ENCODE peak calls at places on chromosome 15, in four cellular contexts. One of them, this sample, is unnamed.
A peak's percentile ranks its signal among the peaks of the same experiment; 100 is the strongest.

GRCh38 chr15:71380345-71380744 is 265.1 kb downstream of the THSD4 start:
- DNase-seq in adrenal gland: no peak
- DNase-seq in CD4-positive, alpha-beta memory T cell: no peak
- DNase-seq in neuronal stem cell: no peak
- DNase-seq in this sample: no peak

GRCh38 chr15:66172339-66172980 is 81.1 kb downstream of the MEGF11 start:
- DNase-seq in adrenal gland: no peak
- DNase-seq in CD4-positive, alpha-beta memory T cell: no peak
- DNase-seq in neuronal stem cell: no peak
- DNase-seq in this sample: no peak

GRCh38 chr15:44427756-44428724 is 611 bp downstream of the CTDSPL2 start:
- DNase-seq in adrenal gland: peak; percentile 68
- DNase-seq in CD4-positive, alpha-beta memory T cell: peak; percentile 8
- DNase-seq in neuronal stem cell: no peak
- DNase-seq in this sample: no peak

GRCh38 chr15:98804057-98804380 is 155.7 kb downstream of the IGF1R start:
- DNase-seq in adrenal gland: no peak
- DNase-seq in CD4-positive, alpha-beta memory T cell: no peak
- DNase-seq in neuronal stem cell: no peak
- DNase-seq in this sample: no peak

GRCh38 chr15:22995786-22996185 is 15.6 kb upstream of the CYFIP1 start:
- DNase-seq in adrenal gland: peak; percentile 0
- DNase-seq in CD4-positive, alpha-beta memory T cell: no peak
- DNase-seq in neuronal stem cell: no peak
- DNase-seq in this sample: no peak

GRCh38 chr15:29364429-29365078 is 94.9 kb upstream of the NSMCE3 start:
- DNase-seq in adrenal gland: no peak
- DNase-seq in CD4-positive, alpha-beta memory T cell: no peak
- DNase-seq in neuronal stem cell: no peak
- DNase-seq in this sample: peak; percentile 27

GRCh38 chr15:63507878-63508818 is 3.8 kb downstream of the USP3 start:
- DNase-seq in adrenal gland: no peak
- DNase-seq in CD4-positive, alpha-beta memory T cell: no peak
- DNase-seq in neuronal stem cell: no peak
- DNase-seq in this sample: no peak

GRCh38 chr15:49875392-49875791 is 243.6 kb downstream of the ATP8B4 start:
- DNase-seq in adrenal gland: no peak
- DNase-seq in CD4-positive, alpha-beta memory T cell: no peak
- DNase-seq in neuronal stem cell: no peak
- DNase-seq in this sample: no peak

GRCh38 chr15:33243869-33244268 is 49.4 kb upstream of the FMN1 start:
- DNase-seq in adrenal gland: no peak
- DNase-seq in CD4-positive, alpha-beta memory T cell: no peak
- DNase-seq in neuronal stem cell: no peak
- DNase-seq in this sample: no peak

GRCh38 chr15:84834227-84834955 is 17.2 kb downstream of the ALPK3 start:
- DNase-seq in adrenal gland: no peak
- DNase-seq in CD4-positive, alpha-beta memory T cell: no peak
- DNase-seq in neuronal stem cell: no peak
- DNase-seq in this sample: no peak
- H3K27ac ChIP-seq in adrenal gland: no peak overlapping the region
- H3K27ac ChIP-seq in CD4-positive, alpha-beta memory T cell: no peak overlapping the region
- H3K27ac ChIP-seq in neuronal stem cell: no peak overlapping the region
- H3K27ac ChIP-seq in this sample: no peak overlapping the region

GRCh38 chr15:48865387-48866079 is 12.4 kb upstream of the EID1 start:
- DNase-seq in adrenal gland: no peak
- DNase-seq in CD4-positive, alpha-beta memory T cell: no peak
- DNase-seq in neuronal stem cell: no peak
- DNase-seq in this sample: no peak
- H3K27ac ChIP-seq in adrenal gland: no peak overlapping the region
- H3K27ac ChIP-seq in CD4-positive, alpha-beta memory T cell: no peak overlapping the region
- H3K27ac ChIP-seq in neuronal stem cell: no peak overlapping the region
- H3K27ac ChIP-seq in this sample: no peak overlapping the region

GRCh38 chr15:78950906-78951840 is 6.3 kb upstream of the CTSH start:
- DNase-seq in adrenal gland: peak; percentile 28
- DNase-seq in CD4-positive, alpha-beta memory T cell: no peak
- DNase-seq in neuronal stem cell: no peak
- DNase-seq in this sample: no peak
- H3K27ac ChIP-seq in adrenal gland: peak overlapping the region; percentile 74
- H3K27ac ChIP-seq in CD4-positive, alpha-beta memory T cell: no peak overlapping the region
- H3K27ac ChIP-seq in neuronal stem cell: no peak overlapping the region
- H3K27ac ChIP-seq in this sample: no peak overlapping the region

DNA sequence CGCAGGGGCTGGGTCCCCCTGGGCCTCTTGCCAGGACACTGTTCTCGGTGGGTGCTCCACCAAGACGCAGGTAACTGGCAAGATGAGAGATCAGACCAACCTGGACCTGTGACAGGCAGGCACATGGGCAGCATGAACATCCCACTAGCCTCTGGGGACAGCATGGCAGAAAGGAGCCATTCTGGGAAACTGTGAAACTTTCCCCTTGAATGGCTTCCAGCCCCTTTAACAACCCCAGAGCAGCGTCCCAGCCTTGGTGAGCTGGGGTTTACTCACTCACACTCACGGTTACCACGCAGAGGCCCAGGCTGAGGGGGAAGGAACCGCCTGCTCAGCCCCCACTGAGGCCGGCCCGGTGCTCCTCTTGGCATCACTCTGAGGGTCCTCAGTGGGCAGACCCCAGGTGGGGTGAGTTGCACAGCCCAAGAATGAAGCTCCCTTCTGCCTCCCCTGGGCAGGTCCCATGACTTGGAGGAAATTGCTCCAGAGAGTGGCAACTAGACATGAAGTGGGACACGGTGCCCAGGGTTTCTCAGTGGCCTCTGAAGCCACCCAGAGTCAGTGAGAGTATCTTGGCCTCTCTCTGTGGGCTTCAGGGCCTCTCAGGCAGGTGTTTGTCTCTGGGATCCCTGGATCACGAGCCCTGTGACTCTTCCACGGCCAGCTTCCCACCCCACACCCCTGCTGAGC is 15.2 kb upstream of the SRP14 start:
- DNase-seq in adrenal gland: peak; percentile 15
- DNase-seq in CD4-positive, alpha-beta memory T cell: no peak
- DNase-seq in neuronal stem cell: no peak
- DNase-seq in this sample: no peak
- H3K27ac ChIP-seq in adrenal gland: no peak overlapping the region
- H3K27ac ChIP-seq in CD4-positive, alpha-beta memory T cell: no peak overlapping the region
- H3K27ac ChIP-seq in neuronal stem cell: no peak overlapping the region
- H3K27ac ChIP-seq in this sample: no peak overlapping the region